ENCODE peak calls at places on chromosomes 11 and 22, in four cellular contexts. G, V, J and O are unnamed samples.

GRCh38 chr22:41243361-41243760 is 2.6 kb upstream of the CHADL start:
- DNase-seq in J (no peak), G (no peak), V (no peak), O (no peak)

GRCh38 chr11:124953753-124954624 is at the start of gene CCDC15:
- DNase-seq in J (peak; percentile 98), V (peak; percentile 93), G (peak; percentile 97), O (peak; percentile 90)

GRCh38 chr11:65911682-65912568 is 6.9 kb downstream of the C11orf68 start:
- DNase-seq in J (peak; percentile 57), V (no peak), G (peak; percentile 40), O (no peak)

GRCh38 chr11:119518746-119519382 is 95.9 kb upstream of the THY1 start:
- DNase-seq in V (no peak), G (no peak), J (no peak), O (no peak)

GRCh38 chr11:113690619-113691569 is 15.2 kb downstream of the TMPRSS5 start:
- DNase-seq in J (no peak), G (peak; percentile 80), V (peak; percentile 44), O (peak; percentile 46)

GRCh38 chr22:50281957-50282356 is 11.8 kb upstream of the MAPK11 start:
- DNase-seq in J (no peak), V (no peak), G (no peak), O (no peak)

GRCh38 chr11:19723572-19724342 is 11.1 kb downstream of the NAV2 start:
- DNase-seq in J (no peak), G (no peak), V (no peak), O (no peak)

GRCh38 chr11:130020323-130020722 is 17.7 kb upstream of the PRDM10 start:
- DNase-seq in V (no peak), G (no peak), J (no peak), O (no peak)

GRCh38 chr11:8167796-8168195 is 1.0 kb downstream of the RIC3 start:
- DNase-seq in G (no peak), V (no peak), J (no peak), O (no peak)

GRCh38 chr11:42243370-42243769 is 783.9 kb upstream of the LRRC4C start:
- DNase-seq in G (no peak), J (no peak), V (no peak), O (no peak)

GRCh38 chr11:9962722-9963121 is 298.8 kb downstream of the SWAP70 start:
- DNase-seq in V (peak; percentile 66), J (no peak), G (no peak), O (peak; percentile 52)

GRCh38 chr11:86183694-86184093 is 60.9 kb upstream of the EED start:
- DNase-seq in V (no peak), G (no peak), J (no peak), O (no peak)

GRCh38 chr11:129374993-129375721 is 491 bp upstream of the BARX2 start:
- DNase-seq in G (peak; percentile 71), V (no peak), J (no peak), O (peak; percentile 27)

GRCh38 chr11:95363710-95364109 is 132.7 kb upstream of the SESN3 start:
- DNase-seq in V (no peak), J (no peak), G (no peak), O (no peak)

GRCh38 chr11:103109818-103110388 is 677 bp downstream of the DYNC2H1 start:
- DNase-seq in J (no peak), V (peak; percentile 9), G (no peak), O (peak; percentile 16)

GRCh38 chr11:19693146-19693545 is 19.5 kb upstream of the NAV2 start:
- DNase-seq in G (no peak), V (no peak), J (no peak), O (no peak)

GRCh38 chr11:42498971-42499370 is 812.8 kb upstream of the API5 start:
- DNase-seq in J (no peak), V (no peak), G (no peak), O (no peak)

GRCh38 chr11:66315921-66316811 is 678 bp downstream of the CD248 start:
- DNase-seq in G (no peak), V (no peak), J (no peak), O (no peak)

GRCh38 chr22:46546466-46547178 is 9.2 kb upstream of the CELSR1 start:
- DNase-seq in J (peak; percentile 87), G (no peak), V (no peak), O (no peak)

GRCh38 chr22:38230108-38230825 is 28.5 kb downstream of the MAFF start:
- DNase-seq in J (no peak), V (peak; percentile 74), G (peak; percentile 80), O (peak; percentile 75)

GRCh38 chr22:45319319-45319675 is 9.6 kb downstream of the FAM118A start:
- DNase-seq in G (no peak), J (no peak), V (no peak), O (no peak)

GRCh38 chr11:114354076-114354475 is 46.2 kb downstream of the C11orf71 start:
- DNase-seq in V (no peak), J (no peak), G (no peak), O (no peak)

GRCh38 chr11:45997599-45997998 is 75.1 kb downstream of the LARGE2 start:
- DNase-seq in J (no peak), G (no peak), V (no peak), O (no peak)

GRCh38 chr11:69655479-69656394 is 14.8 kb downstream of the CCND1 start:
- DNase-seq in V (no peak), G (no peak), J (no peak), O (no peak)

GRCh38 chr22:46833228-46833627 is 70.8 kb downstream of the TBC1D22A start:
- DNase-seq in G (no peak), V (no peak), J (no peak), O (no peak)

GRCh38 chr22:37971475-37972434 is 12.6 kb downstream of the SOX10 start:
- DNase-seq in J (no peak), G (no peak), V (no peak), O (no peak)

GRCh38 chr11:18749681-18750319 is 23.8 kb upstream of the IGSF22 start:
- DNase-seq in G (no peak), V (no peak), J (no peak), O (no peak)

GRCh38 chr11:116471608-116472007 is 301.2 kb downstream of the BUD13 start:
- DNase-seq in J (no peak), V (no peak), G (no peak), O (no peak)

GRCh38 chr11:41414771-41415440 is 44.5 kb downstream of the LRRC4C start:
- DNase-seq in V (no peak), G (no peak), J (no peak), O (no peak)

GRCh38 chr11:61477734-61478148 is 30.8 kb upstream of the LRRC10B start:
- DNase-seq in V (peak; percentile 82), G (peak; percentile 52), J (peak; percentile 41), O (peak; percentile 77)

DNA sequence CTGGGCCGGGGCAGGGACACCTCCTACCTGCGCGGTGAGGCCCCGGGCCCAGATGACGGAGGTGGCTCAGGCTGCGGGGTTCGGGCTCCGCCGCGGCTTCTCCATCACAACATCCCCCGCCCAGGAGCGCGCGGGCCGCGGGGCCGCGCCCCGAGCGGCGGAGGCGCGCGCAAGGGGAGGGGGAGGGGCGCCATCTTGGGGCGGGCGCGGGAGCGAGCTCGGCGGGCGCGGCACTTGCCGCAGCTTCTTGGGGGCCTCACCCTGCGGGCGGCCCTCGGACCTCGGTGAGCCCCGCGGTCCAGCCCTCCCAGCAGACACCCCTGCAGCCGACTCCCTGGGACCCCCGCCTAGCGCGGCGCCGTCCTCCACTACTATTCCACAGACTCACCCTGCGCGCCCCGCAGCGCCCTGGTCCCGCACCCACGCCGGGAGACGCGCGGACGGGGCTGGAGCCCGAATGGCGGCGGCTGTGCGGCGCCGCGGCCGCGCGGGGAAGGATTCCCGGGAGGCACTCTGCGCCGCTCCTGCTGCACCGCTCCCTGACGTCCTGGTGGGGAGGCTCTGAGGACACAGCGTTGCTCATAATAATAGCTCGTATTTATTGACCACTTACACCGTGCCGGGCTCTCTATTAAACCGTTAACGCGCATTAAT is at the start of gene APBB1:
- DNase-seq in G (peak; percentile 73), J (peak; percentile 78), V (peak; percentile 76), O (peak; percentile 86)
- TF ChIP-seq CTCF in G (no peak), J (no peak), V (no peak), O (no peak)

GRCh38 chr11:12692238-12693074 is 18.2 kb downstream of the TEAD1 start:
- DNase-seq in V (no peak), G (peak; percentile 92), J (peak; percentile 92), O (no peak)
- TF ChIP-seq CTCF in V (no peak), G (no peak), J (no peak), O (no peak)

GRCh38 chr11:44309483-44310197 is at the start of gene ALX4:
- DNase-seq in G (no peak), V (no peak), J (peak; percentile 27), O (no peak)
- TF ChIP-seq CTCF in G (no peak), V (no peak), J (no peak), O (no peak)

GRCh38 chr11:74871037-74871436 is 77.9 kb downstream of the XRRA1 start:
- DNase-seq in G (no peak), V (no peak), J (no peak), O (no peak)

GRCh38 chr11:74866557-74866956 is 82.3 kb downstream of the XRRA1 start:
- DNase-seq in G (no peak), J (no peak), V (no peak), O (no peak)

DNA sequence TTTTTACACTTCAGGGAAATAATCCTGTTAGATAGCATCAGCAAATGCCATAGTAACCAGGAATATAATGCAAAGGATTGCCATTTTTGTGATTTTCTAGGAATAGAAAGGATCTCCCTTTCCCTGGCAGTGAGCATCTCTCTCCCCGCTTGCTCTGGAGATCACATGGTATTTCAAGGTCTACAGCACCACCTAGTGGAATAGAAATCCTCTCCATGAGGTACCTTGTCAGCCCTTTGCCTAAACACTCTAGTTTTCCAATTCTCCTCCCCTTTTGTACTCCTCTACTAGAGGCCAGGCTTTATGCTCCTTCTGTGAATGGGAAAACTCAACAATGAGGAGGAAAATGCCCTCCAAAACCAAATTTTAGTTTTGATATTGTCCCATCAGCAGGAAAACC is 78.4 kb downstream of the XRRA1 start:
- DNase-seq in V (no peak), J (no peak), G (no peak), O (no peak)
- TF ChIP-seq CTCF in V (peak; percentile 29), J (no peak), G (no peak), O (peak; percentile 1)

GRCh38 chr11:90601261-90601660 is 378.4 kb upstream of the CHORDC1 start:
- DNase-seq in G (no peak), V (no peak), J (no peak), O (no peak)
- TF ChIP-seq CTCF in G (no peak), V (no peak), J (no peak), O (no peak)

GRCh38 chr11:23406131-23406819 is 546.0 kb upstream of the CCDC179 start:
- DNase-seq in G (no peak), J (no peak), V (no peak), O (no peak)
- TF ChIP-seq CTCF in G (no peak), J (no peak), V (no peak), O (no peak)

DNA sequence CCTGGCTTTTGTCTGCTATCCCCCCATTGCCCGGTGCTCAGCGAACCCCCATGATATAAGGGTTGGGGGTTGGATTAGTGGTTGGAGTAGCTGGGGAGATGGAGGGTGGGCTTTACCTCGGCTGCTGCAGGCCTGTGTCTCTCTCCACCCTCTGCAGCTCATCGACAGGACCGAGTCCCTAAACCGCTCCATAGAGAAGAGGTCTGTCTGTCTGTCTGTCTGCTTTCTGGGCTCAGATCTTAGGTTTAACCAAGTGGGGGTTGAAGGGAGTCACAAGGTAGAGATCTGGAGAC is 7.6 kb downstream of the PRR33 start:
- DNase-seq in J (no peak), G (no peak), V (no peak), O (no peak)
- TF ChIP-seq CTCF in J (no peak), G (no peak), V (no peak), O (no peak)

GRCh38 chr11:59550368-59550841 is 39.1 kb downstream of the OR4D9 start:
- DNase-seq in J (peak; percentile 62), G (peak; percentile 84), V (peak; percentile 83), O (peak; percentile 78)
- TF ChIP-seq CTCF in J (peak; percentile 26), G (peak; percentile 67), V (peak; percentile 45), O (peak; percentile 0)